ENCODE peak calls at places on chromosome 18, in five cellular contexts. One of them, this sample, is unnamed.
A peak's percentile ranks its signal among the peaks of the same experiment; 100 is the strongest.

GRCh38 chr18:3481696-3482210 is 31.8 kb downstream of the TGIF1 start:
- DNase-seq in RCC 7860: no peak
- DNase-seq in HTR-8/SVneo: peak; percentile 32
- DNase-seq in HCT116: peak; percentile 35
- DNase-seq in cardiac muscle cell: peak; percentile 63
- DNase-seq in this sample: peak; percentile 23

GRCh38 chr18:477565-477964 is 22.9 kb downstream of the COLEC12 start:
- DNase-seq in HCT116: peak; percentile 37
- DNase-seq in RCC 7860: no peak
- DNase-seq in cardiac muscle cell: no peak
- DNase-seq in HTR-8/SVneo: no peak
- DNase-seq in this sample: no peak

GRCh38 chr18:48829443-48830149 is 121.2 kb downstream of the SMAD7 start:
- DNase-seq in HCT116: no peak
- DNase-seq in RCC 7860: no peak
- DNase-seq in HTR-8/SVneo: no peak
- DNase-seq in cardiac muscle cell: peak; percentile 56
- DNase-seq in this sample: no peak

GRCh38 chr18:53606792-53607191 is 617.7 kb downstream of the MBD2 start:
- DNase-seq in RCC 7860: no peak
- DNase-seq in cardiac muscle cell: no peak
- DNase-seq in HTR-8/SVneo: no peak
- DNase-seq in HCT116: no peak
- DNase-seq in this sample: no peak

GRCh38 chr18:54590945-54591344 is at the start of gene DYNAP:
- DNase-seq in RCC 7860: no peak
- DNase-seq in HTR-8/SVneo: no peak
- DNase-seq in cardiac muscle cell: no peak
- DNase-seq in HCT116: no peak
- DNase-seq in this sample: no peak

GRCh38 chr18:13615432-13615861 is 110.9 kb downstream of the FAM210A start:
- DNase-seq in HTR-8/SVneo: no peak
- DNase-seq in cardiac muscle cell: no peak
- DNase-seq in HCT116: no peak
- DNase-seq in RCC 7860: no peak
- DNase-seq in this sample: no peak

GRCh38 chr18:60391571-60392226 is 19.1 kb upstream of the MC4R start:
- DNase-seq in HCT116: no peak
- DNase-seq in cardiac muscle cell: no peak
- DNase-seq in HTR-8/SVneo: no peak
- DNase-seq in RCC 7860: no peak
- DNase-seq in this sample: peak; percentile 45

GRCh38 chr18:28048612-28049011 is 128.3 kb downstream of the CDH2 start:
- DNase-seq in HCT116: no peak
- DNase-seq in RCC 7860: no peak
- DNase-seq in cardiac muscle cell: no peak
- DNase-seq in HTR-8/SVneo: no peak
- DNase-seq in this sample: no peak

GRCh38 chr18:59514193-59514592 is 155.1 kb upstream of the LMAN1 start:
- DNase-seq in cardiac muscle cell: peak; percentile 78
- DNase-seq in RCC 7860: no peak
- DNase-seq in HCT116: no peak
- DNase-seq in HTR-8/SVneo: no peak
- DNase-seq in this sample: peak; percentile 72

GRCh38 chr18:49612515-49613033 is 50.7 kb downstream of the LIPG start:
- DNase-seq in HCT116: no peak
- DNase-seq in RCC 7860: peak; percentile 27
- DNase-seq in HTR-8/SVneo: no peak
- DNase-seq in cardiac muscle cell: no peak
- DNase-seq in this sample: no peak

GRCh38 chr18:13112982-13113381 is 105.6 kb upstream of the LDLRAD4 start:
- DNase-seq in cardiac muscle cell: peak; percentile 91
- DNase-seq in HCT116: peak; percentile 2
- DNase-seq in HTR-8/SVneo: no peak
- DNase-seq in RCC 7860: no peak
- DNase-seq in this sample: no peak

GRCh38 chr18:56709463-56709862 is 58.3 kb downstream of the WDR7 start:
- DNase-seq in HTR-8/SVneo: peak; percentile 39
- DNase-seq in cardiac muscle cell: no peak
- DNase-seq in RCC 7860: peak; percentile 68
- DNase-seq in HCT116: peak; percentile 69
- DNase-seq in this sample: peak; percentile 81

GRCh38 chr18:59900222-59901128 is 679 bp downstream of the PMAIP1 start:
- DNase-seq in HTR-8/SVneo: no peak
- DNase-seq in cardiac muscle cell: peak; percentile 26
- DNase-seq in HCT116: no peak
- DNase-seq in RCC 7860: peak; percentile 76
- DNase-seq in this sample: peak; percentile 84

GRCh38 chr18:31657823-31658669 is 26.3 kb downstream of the B4GALT6 start:
- DNase-seq in RCC 7860: no peak
- DNase-seq in HCT116: no peak
- DNase-seq in HTR-8/SVneo: no peak
- DNase-seq in cardiac muscle cell: no peak
- DNase-seq in this sample: no peak

GRCh38 chr18:38751897-38752296 is 1186.3 kb upstream of the CELF4 start:
- DNase-seq in RCC 7860: no peak
- DNase-seq in HTR-8/SVneo: no peak
- DNase-seq in HCT116: no peak
- DNase-seq in cardiac muscle cell: peak; percentile 50
- DNase-seq in this sample: no peak

GRCh38 chr18:11728247-11728646 is 39.2 kb downstream of the GNAL start:
- DNase-seq in HCT116: peak; percentile 8
- DNase-seq in RCC 7860: no peak
- DNase-seq in cardiac muscle cell: peak; percentile 51
- DNase-seq in HTR-8/SVneo: peak; percentile 37
- DNase-seq in this sample: peak; percentile 7